ENCODE peak calls at places on chromosomes 13 and 19, in five cellular contexts. P, O, Z, M and S are unnamed samples.

GRCh38 chr13:95641291-95641811 is 3.2 kb downstream of the DZIP1 start:
- DNase-seq in M (no peak), Z (peak; percentile 13), O (peak; percentile 27), P (peak; percentile 66), S (no peak)

GRCh38 chr19:11737964-11738745 is 591 bp downstream of the ZNF823 start:
- DNase-seq in Z (peak; percentile 48), O (peak; percentile 12), P (peak; percentile 36), M (no peak), S (peak; percentile 79)

GRCh38 chr13:41505209-41505835 is 48.0 kb downstream of the RGCC start:
- DNase-seq in Z (peak; percentile 92), P (no peak), O (peak; percentile 96), M (no peak), S (peak; percentile 89)

GRCh38 chr19:35905178-35905727 is 2.8 kb downstream of the TYROBP start:
- DNase-seq in M (no peak), O (peak; percentile 50), P (no peak), Z (peak; percentile 48), S (no peak)

GRCh38 chr13:86986448-86986847 is 684.7 kb upstream of the SLITRK5 start:
- DNase-seq in Z (peak; percentile 45), M (peak; percentile 52), P (no peak), O (peak; percentile 25), S (no peak)

GRCh38 chr19:14383898-14384669 is 2.8 kb downstream of the ADGRE5 start:
- DNase-seq in M (no peak), O (peak; percentile 55), P (no peak), Z (peak; percentile 83), S (peak; percentile 38)

GRCh38 chr19:15318241-15318691 is 14.1 kb downstream of the BRD4 start:
- DNase-seq in O (peak; percentile 42), P (no peak), M (no peak), Z (no peak), S (peak; percentile 59)

GRCh38 chr19:42555317-42555716 is 27.0 kb upstream of the CEACAM1 start:
- DNase-seq in Z (no peak), P (peak; percentile 35), O (no peak), M (no peak), S (no peak)

GRCh38 chr19:30791116-30791515 is 418.9 kb downstream of the ZNF536 start:
- DNase-seq in O (no peak), M (no peak), P (no peak), Z (no peak), S (no peak)

GRCh38 chr13:51717786-51718398 is 86.1 kb downstream of the DHRS12 start:
- DNase-seq in O (peak; percentile 22), P (no peak), Z (no peak), M (no peak), S (peak; percentile 75)

GRCh38 chr19:58361900-58362271 is 665 bp downstream of the ZNF497 start:
- DNase-seq in O (peak; percentile 47), P (no peak), M (peak; percentile 61), Z (no peak), S (no peak)

GRCh38 chr13:99281811-99282263 is 23.7 kb upstream of the GPR18 start:
- DNase-seq in Z (no peak), O (no peak), P (no peak), M (no peak), S (peak; percentile 26)

GRCh38 chr13:46181799-46182490 is at the start of gene LCP1:
- DNase-seq in O (no peak), P (no peak), M (no peak), Z (no peak), S (peak; percentile 41)

GRCh38 chr19:54154603-54155345 is 4.7 kb downstream of the LENG1 start:
- DNase-seq in O (no peak), M (no peak), Z (no peak), P (no peak), S (no peak)

GRCh38 chr19:45049073-45049736 is 10.4 kb downstream of the CLASRP start:
- DNase-seq in P (no peak), M (no peak), Z (no peak), O (no peak), S (no peak)

GRCh38 chr13:24168392-24168750 is 7.9 kb downstream of the SPATA13 start:
- DNase-seq in Z (no peak), O (no peak), P (no peak), M (no peak), S (no peak)

GRCh38 chr13:41523396-41523795 is 66.0 kb downstream of the RGCC start:
- DNase-seq in M (no peak), Z (no peak), O (no peak), P (no peak), S (no peak)

GRCh38 chr19:44975444-44975843 is 20.3 kb downstream of the CLPTM1 start:
- DNase-seq in P (no peak), O (no peak), M (no peak), Z (no peak), S (no peak)

GRCh38 chr13:85528578-85529215 is 270.5 kb downstream of the SLITRK6 start:
- DNase-seq in M (no peak), Z (peak; percentile 37), P (no peak), O (peak; percentile 90), S (peak; percentile 90)

GRCh38 chr19:37950471-37951175 is 43.6 kb downstream of the SIPA1L3 start:
- DNase-seq in P (no peak), Z (no peak), M (no peak), O (no peak), S (no peak)

GRCh38 chr19:49749771-49750170 is 13.3 kb downstream of the TSKS start:
- DNase-seq in P (no peak), M (no peak), O (peak; percentile 66), Z (peak; percentile 26), S (no peak)

GRCh38 chr19:50414850-50415660 is 3.7 kb upstream of the SPIB start:
- DNase-seq in P (peak; percentile 92), O (peak; percentile 54), Z (peak; percentile 61), M (peak; percentile 62), S (peak; percentile 42)

GRCh38 chr13:94389544-94390351 is 89.7 kb downstream of the DCT start:
- DNase-seq in P (no peak), M (no peak), Z (peak; percentile 22), O (no peak), S (no peak)

GRCh38 chr13:86403213-86403612 is 604.0 kb upstream of the SLITRK6 start:
- DNase-seq in P (no peak), Z (no peak), O (no peak), M (no peak), S (no peak)

GRCh38 chr13:110301606-110302131 is 5.3 kb downstream of the COL4A1 start:
- DNase-seq in O (peak; percentile 90), M (no peak), P (no peak), Z (peak; percentile 85), S (peak; percentile 58)

GRCh38 chr19:940591-941291 is 14.9 kb downstream of the ARID3A start:
- DNase-seq in M (no peak), P (no peak), Z (no peak), O (peak; percentile 57), S (peak; percentile 66)

GRCh38 chr19:14544977-14545715 is 15.8 kb downstream of the TECR start:
- DNase-seq in M (no peak), P (no peak), O (no peak), Z (no peak), S (no peak)

GRCh38 chr19:58034476-58034790 is 608 bp downstream of the ZSCAN1 start:
- DNase-seq in Z (no peak), P (no peak), O (no peak), M (peak; percentile 17), S (no peak)

DNA sequence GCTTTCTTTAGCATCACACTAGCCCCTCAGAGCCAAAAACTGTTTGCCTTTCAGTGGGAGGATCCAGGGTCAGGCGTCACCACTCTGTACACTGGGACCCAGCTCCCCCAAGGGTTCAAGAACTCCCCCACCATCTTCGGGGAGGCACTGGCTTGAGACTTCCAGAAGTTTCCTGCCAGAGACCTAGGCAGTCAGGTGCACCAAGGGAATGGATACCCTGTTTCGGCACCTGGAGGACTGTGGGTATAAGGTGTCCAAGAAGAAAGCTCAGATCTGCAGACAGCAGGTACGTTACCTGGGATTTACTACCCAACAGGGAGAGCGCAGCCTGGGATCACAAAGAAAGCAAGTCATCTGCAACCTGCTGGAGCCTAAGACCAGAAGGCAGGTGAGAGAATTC is 603.0 kb downstream of the UQCRFS1 start:
- DNase-seq in O (no peak), Z (no peak), P (no peak), M (no peak), S (no peak)
- H3K9me3 ChIP-seq in O (peaks cover 35% of the 10 kb centered on the region), Z (peaks cover 10% of the 10 kb centered on the region), P (peaks cover 11% of the 10 kb centered on the region), M (peaks cover 7% of the 10 kb centered on the region), S (peaks cover 7% of the 10 kb centered on the region)

GRCh38 chr19:21569497-21569870 is 64.1 kb downstream of the ZNF429 start:
- DNase-seq in O (no peak), P (no peak), Z (no peak), M (no peak), S (peak; percentile 66)

GRCh38 chr19:21566073-21566472 is 60.7 kb downstream of the ZNF429 start:
- DNase-seq in O (no peak), M (no peak), Z (no peak), P (no peak), S (no peak)

GRCh38 chr19:21571316-21571715 is 65.9 kb downstream of the ZNF429 start:
- DNase-seq in O (no peak), P (no peak), Z (no peak), M (no peak), S (no peak)

GRCh38 chr19:21574607-21575006 is 69.2 kb downstream of the ZNF429 start:
- DNase-seq in Z (no peak), M (no peak), O (no peak), P (no peak), S (no peak)

GRCh38 chr19:21568816-21569496 is 63.6 kb downstream of the ZNF429 start:
- DNase-seq in M (no peak), Z (no peak), O (peak; percentile 94), P (no peak), S (peak; percentile 90)
- H3K4me2 ChIP-seq in M (no peak overlapping the region), Z (no peak overlapping the region), O (peak overlapping the region; percentile 62), P (no peak overlapping the region), S (no peak overlapping the region)

DNA sequence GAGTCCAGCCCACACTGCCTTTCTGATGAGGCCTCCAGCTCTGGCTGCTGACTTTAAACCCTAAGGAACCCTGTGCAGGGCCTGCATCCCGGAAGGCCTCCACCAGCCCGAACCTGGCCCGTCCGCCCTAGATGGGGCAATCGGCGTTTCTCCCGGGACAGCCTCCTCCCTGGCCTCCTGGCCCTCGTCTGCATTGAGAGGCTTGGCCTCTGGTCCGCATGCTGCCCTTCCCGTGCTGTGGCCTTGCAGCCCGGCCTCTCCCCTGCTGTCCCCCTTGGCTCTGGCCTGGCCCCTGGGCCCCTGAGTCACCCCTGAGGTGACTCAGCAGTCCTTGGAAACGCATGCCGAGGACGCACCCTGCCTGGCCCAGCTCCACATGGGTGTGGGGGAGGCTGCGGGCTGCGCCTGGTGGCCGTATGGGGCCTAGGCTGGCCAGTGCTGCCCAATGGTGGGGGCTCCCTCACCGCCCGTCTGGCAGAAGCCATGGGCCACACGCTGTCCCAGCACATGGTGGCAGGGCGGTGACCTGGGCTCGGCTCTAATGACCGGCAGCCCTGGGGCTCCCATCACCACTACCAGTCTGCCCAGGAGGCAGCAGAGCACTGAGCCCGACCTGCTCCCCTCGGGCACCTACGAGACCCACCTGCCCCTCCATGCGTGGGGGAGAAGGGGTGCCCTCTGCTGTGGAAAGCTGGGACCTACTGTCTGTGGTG is 25.7 kb downstream of the SH3GL1 start:
- DNase-seq in O (peak; percentile 87), P (peak; percentile 59), Z (peak; percentile 91), M (no peak), S (peak; percentile 97)
- H4K8ac ChIP-seq in O (peak overlapping the region; percentile 82), P (no peak overlapping the region), Z (peak overlapping the region; percentile 89), M (peak overlapping the region; percentile 8), S (peak overlapping the region; percentile 84)

DNA sequence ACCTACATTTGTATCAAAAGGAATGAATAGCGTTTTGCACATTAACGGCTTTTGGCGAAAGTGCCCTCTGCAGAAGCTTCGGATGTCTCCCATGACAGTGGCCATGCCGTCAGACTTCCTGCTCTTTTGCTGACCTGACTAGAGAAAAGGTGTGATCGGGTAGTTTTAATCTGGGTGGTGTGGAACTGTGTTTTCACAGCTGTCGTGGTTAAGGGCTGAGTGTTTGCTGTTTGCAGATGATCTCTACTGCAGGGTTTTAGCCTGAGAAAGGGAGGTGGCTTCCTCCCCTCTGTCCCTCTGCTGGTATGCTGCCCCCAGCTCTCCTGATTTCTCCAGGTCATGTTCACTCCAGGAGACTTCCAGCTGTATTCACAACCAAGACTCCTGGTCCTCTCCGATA is 22.4 kb downstream of the ZNF71 start:
- DNase-seq in Z (no peak), P (no peak), O (no peak), M (no peak), S (no peak)
- H3K9me3 ChIP-seq in Z (peaks cover 85% of the 10 kb centered on the region), P (peaks cover 27% of the 10 kb centered on the region), O (peaks cover 69% of the 10 kb centered on the region), M (peaks cover 21% of the 10 kb centered on the region), S (peaks cover 32% of the 10 kb centered on the region)